ENCODE peak calls at places on chromosome X, in nine cellular contexts. G is GM23248, K is GM23338, S is HCT116, M is OCI-LY7, L is SK-N-SH, W is hepatocyte, V is PC-3, I is neural progenitor cell. A is an unnamed sample.

GRCh38 chrX:86946569-86946968 is 571.0 kb upstream of the KLHL4 start:
- DNase-seq in G (peak; percentile 17), K (peak; percentile 58), S (no peak), M (peak; percentile 33), L (peak; percentile 4), W (peak; percentile 36), V (peak; percentile 43), I (peak; percentile 64), A (peak; percentile 57)

GRCh38 chrX:70001269-70001668 is 48.5 kb downstream of the AWAT2 start:
- DNase-seq in G (no peak), K (no peak), S (no peak), M (no peak), L (no peak), W (no peak), V (no peak), I (no peak), A (no peak)

GRCh38 chrX:115364625-115365024 is 75.1 kb downstream of the LUZP4 start:
- DNase-seq in G (no peak), K (no peak), S (no peak), M (no peak), L (no peak), W (no peak), V (no peak), I (no peak), A (no peak)

GRCh38 chrX:12771445-12772069 is 19.7 kb upstream of the PRPS2 start:
- DNase-seq in G (peak; percentile 72), K (peak; percentile 72), S (peak; percentile 44), M (peak; percentile 45), L (peak; percentile 25), W (peak; percentile 79), V (peak; percentile 78), I (peak; percentile 84), A (peak; percentile 69)

GRCh38 chrX:106917830-106918500 is 2.2 kb upstream of the CLDN2 start:
- DNase-seq in G (peak; percentile 36), K (no peak), S (peak; percentile 88), M (no peak), L (no peak), W (no peak), V (peak; percentile 95), I (no peak), A (no peak)

GRCh38 chrX:23554304-23554703 is 113.0 kb upstream of the PRDX4 start:
- DNase-seq in G (peak; percentile 53), K (peak; percentile 55), S (peak; percentile 22), M (peak; percentile 9), L (peak; percentile 10), W (peak; percentile 72), V (peak; percentile 68), I (peak; percentile 63), A (peak; percentile 29)

GRCh38 chrX:134172588-134173259 is 64.3 kb upstream of the CCDC160 start:
- DNase-seq in G (peak; percentile 17), K (no peak), S (no peak), M (no peak), L (peak; percentile 69), W (peak; percentile 27), V (no peak), I (peak; percentile 28), A (peak; percentile 20)

GRCh38 chrX:135737361-135738071 is 24.1 kb downstream of the CT45A1 start:
- DNase-seq in G (peak; percentile 3), K (peak; percentile 15), S (peak; percentile 0), M (peak; percentile 5), L (no peak), W (no peak), V (peak; percentile 42), I (no peak), A (peak; percentile 31)

GRCh38 chrX:38800981-38801845 is at the start of gene MID1IP1:
- DNase-seq in G (peak; percentile 91), K (peak; percentile 92), S (peak; percentile 77), M (peak; percentile 88), L (peak; percentile 85), W (peak; percentile 93), V (peak; percentile 94), I (peak; percentile 91), A (peak; percentile 80)

GRCh38 chrX:3712870-3713224 is 602 bp downstream of the PRKX start:
- DNase-seq in G (no peak), K (no peak), S (no peak), M (no peak), L (no peak), W (no peak), V (peak; percentile 1), I (no peak), A (no peak)

GRCh38 chrX:44975666-44976263 is 102.8 kb downstream of the KDM6A start:
- DNase-seq in G (peak; percentile 19), K (no peak), S (no peak), M (peak; percentile 3), L (no peak), W (no peak), V (no peak), I (no peak), A (no peak)

GRCh38 chrX:72306851-72307645 is 1.3 kb upstream of the CITED1 start:
- DNase-seq in G (peak; percentile 72), K (peak; percentile 70), S (peak; percentile 22), M (no peak), L (peak; percentile 87), W (peak; percentile 48), V (peak; percentile 71), I (peak; percentile 79), A (peak; percentile 67)

GRCh38 chrX:43805579-43805978 is 76.7 kb downstream of the MAOB start:
- DNase-seq in G (peak; percentile 12), K (no peak), S (no peak), M (no peak), L (no peak), W (no peak), V (peak; percentile 83), I (no peak), A (no peak)

GRCh38 chrX:49155243-49155899 is 7.2 kb upstream of the MAGIX start:
- DNase-seq in G (peak; percentile 79), K (peak; percentile 92), S (peak; percentile 62), M (peak; percentile 72), L (no peak), W (peak; percentile 62), V (peak; percentile 70), I (peak; percentile 87), A (peak; percentile 21)

GRCh38 chrX:1207496-1208025 is 4.9 kb downstream of the CRLF2 start:
- DNase-seq in G (no peak), K (no peak), S (no peak), M (no peak), L (no peak), W (no peak), V (no peak), I (no peak), A (peak; percentile 21)

GRCh38 chrX:7943600-7944245 is 16.5 kb upstream of the PNPLA4 start:
- DNase-seq in G (no peak), K (no peak), S (no peak), M (no peak), L (no peak), W (no peak), V (no peak), I (no peak), A (no peak)

GRCh38 chrX:25659317-25659716 is 478.8 kb upstream of the MAGEB18 start:
- DNase-seq in G (no peak), K (no peak), S (no peak), M (no peak), L (no peak), W (no peak), V (no peak), I (no peak), A (no peak)
- TF ChIP-seq EZH2phosphoT487 in G (no peak), K (no peak), S (no peak), M (no peak), L (no peak), W (no peak), V (no peak), I (no peak), A (no peak)

GRCh38 chrX:68421651-68422050 is 11.6 kb downstream of the OPHN1 start:
- DNase-seq in G (peak; percentile 63), K (no peak), S (no peak), M (no peak), L (no peak), W (no peak), V (no peak), I (no peak), A (no peak)

GRCh38 chrX:68428431-68428830 is 4.9 kb downstream of the OPHN1 start:
- DNase-seq in G (peak; percentile 72), K (no peak), S (no peak), M (no peak), L (no peak), W (no peak), V (peak; percentile 80), I (no peak), A (no peak)

GRCh38 chrX:68422478-68422877 is 10.8 kb downstream of the OPHN1 start:
- DNase-seq in G (no peak), K (no peak), S (no peak), M (no peak), L (no peak), W (no peak), V (no peak), I (no peak), A (no peak)

GRCh38 chrX:68420559-68420958 is 12.7 kb downstream of the OPHN1 start:
- DNase-seq in G (no peak), K (no peak), S (no peak), M (no peak), L (no peak), W (no peak), V (no peak), I (no peak), A (peak; percentile 10)

DNA sequence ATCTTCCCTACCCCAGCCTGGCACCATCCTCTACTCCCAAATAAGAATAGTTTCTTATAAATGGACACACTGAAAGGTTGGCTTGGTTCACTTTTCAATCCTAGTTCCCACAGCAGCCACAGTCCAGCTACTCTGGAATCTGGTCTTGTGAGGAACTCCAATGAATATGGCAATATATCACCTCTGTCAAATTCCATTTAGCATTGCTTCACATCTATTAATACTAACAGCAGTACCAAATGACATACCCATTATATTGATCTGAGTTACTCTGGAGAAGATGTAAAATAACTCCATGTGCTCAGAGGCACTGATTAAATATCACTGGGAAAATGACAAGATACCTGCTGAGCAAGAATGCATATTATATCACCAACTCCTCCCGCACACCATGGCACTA is 8.6 kb downstream of the OPHN1 start:
- DNase-seq in G (no peak), K (no peak), S (no peak), M (no peak), L (no peak), W (no peak), V (no peak), I (no peak), A (no peak)
- H3K36me3 ChIP-seq in G (no peaks in the 10 kb centered on the region), K (no peaks in the 10 kb centered on the region), S (no peaks in the 10 kb centered on the region), M (no peaks in the 10 kb centered on the region), L (no peaks in the 10 kb centered on the region), W (no peaks in the 10 kb centered on the region), V (no peaks in the 10 kb centered on the region), I (no peaks in the 10 kb centered on the region), A (no peaks in the 10 kb centered on the region)

DNA sequence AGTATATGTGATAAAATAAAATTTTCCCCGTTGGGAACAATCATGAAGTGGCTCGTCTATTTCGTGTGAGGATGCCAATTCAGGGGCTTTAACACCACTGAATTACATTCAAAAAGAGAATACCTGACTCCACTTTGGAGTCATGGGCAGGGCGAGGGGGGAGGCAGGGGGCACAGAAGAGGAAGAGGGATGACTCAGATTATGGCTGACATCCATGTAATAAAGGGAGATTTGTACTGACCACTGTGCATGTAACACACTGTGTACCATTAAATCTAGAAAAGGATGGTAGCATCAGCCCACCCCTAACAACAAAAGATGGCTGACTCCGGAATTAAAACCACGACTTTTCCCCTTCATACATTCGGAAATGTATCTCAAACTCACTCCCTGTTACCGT is 1.3 kb downstream of the SLC9A7 start:
- DNase-seq in G (no peak), K (no peak), S (no peak), M (peak; percentile 13), L (no peak), W (no peak), V (peak; percentile 70), I (no peak), A (no peak)
- TF ChIP-seq EZH2phosphoT487 in G (no peak), K (no peak), S (no peak), M (no peak), L (no peak), W (no peak), V (no peak), I (no peak), A (no peak)

GRCh38 chrX:71244359-71245128 is 9.4 kb downstream of the ZMYM3 start:
- DNase-seq in G (no peak), K (no peak), S (no peak), M (no peak), L (no peak), W (no peak), V (no peak), I (no peak), A (no peak)
- H3K36me3 ChIP-seq in G (no peaks in the 10 kb centered on the region), K (no peaks in the 10 kb centered on the region), S (peaks cover 4% of the 10 kb centered on the region), M (peaks cover 86% of the 10 kb centered on the region), L (peaks cover 7% of the 10 kb centered on the region), W (no peaks in the 10 kb centered on the region), V (peaks cover 6% of the 10 kb centered on the region), I (no peaks in the 10 kb centered on the region), A (no peaks in the 10 kb centered on the region)

A was measured in MM.1S.